ENCODE peak calls at places on chromosomes 1 and 21, in ten cellular contexts. K is mesendoderm; L is naive thymus-derived CD4-positive, alpha-beta T cell; N is fibroblast of lung; I is left lung; J is PC-3; X is kidney; V is left ventricle myocardium inferior; P is heart left ventricle; W is MM.1S. B is an unnamed sample.

GRCh38 chr1:1150100-1150499 is 23.6 kb upstream of the TTLL10 start:
- DNase-seq in K (no peak), L (no peak), N (no peak), I (no peak), J (peak; percentile 51), X (no peak), V (no peak), P (no peak), W (no peak), B (no peak)

GRCh38 chr1:168317309-168317708 is 36.6 kb downstream of the TBX19 start:
- DNase-seq in K (no peak), L (no peak), N (no peak), I (no peak), J (peak; percentile 26), X (no peak), V (no peak), P (no peak), W (peak; percentile 94), B (no peak)

GRCh38 chr1:162878000-162878596 is 17.1 kb upstream of the CCDC190 start:
- DNase-seq in K (peak; percentile 85), L (no peak), N (peak; percentile 86), I (no peak), J (peak; percentile 93), X (no peak), V (peak; percentile 22), P (peak; percentile 47), W (peak; percentile 76), B (peak; percentile 60)

GRCh38 chr1:61687901-61688300 is 37.0 kb downstream of the TM2D1 start:
- DNase-seq in K (no peak), L (no peak), N (no peak), I (no peak), J (peak; percentile 14), X (no peak), V (no peak), P (no peak), W (no peak), B (peak; percentile 80)

GRCh38 chr1:200342511-200343400 is 67.1 kb downstream of the ZNF281 start:
- DNase-seq in K (no peak), L (no peak), N (peak; percentile 79), I (no peak), J (peak; percentile 77), X (no peak), V (no peak), P (no peak), W (no peak), B (no peak)

GRCh38 chr21:41665766-41666595 is 100.9 kb downstream of the RIPK4 start:
- DNase-seq in K (no peak), L (no peak), N (no peak), I (no peak), J (no peak), X (no peak), V (no peak), P (no peak), W (no peak), B (no peak)

GRCh38 chr1:23478896-23479790 is 4.8 kb downstream of the ASAP3 start:
- DNase-seq in K (no peak), L (no peak), N (peak; percentile 91), I (peak; percentile 77), J (peak; percentile 50), X (peak; percentile 92), V (peak; percentile 87), P (peak; percentile 77), W (no peak), B (no peak)

GRCh38 chr21:42695324-42696025 is 42.1 kb downstream of the PDE9A start:
- DNase-seq in K (no peak), L (no peak), N (peak; percentile 68), I (no peak), J (peak; percentile 32), X (no peak), V (no peak), P (peak; percentile 37), W (no peak), B (peak; percentile 24)

GRCh38 chr1:50416553-50417453 is 6.4 kb downstream of the DMRTA2 start:
- DNase-seq in K (peak; percentile 85), L (no peak), N (no peak), I (no peak), J (no peak), X (no peak), V (no peak), P (no peak), W (no peak), B (no peak)
- H3K27ac ChIP-seq in K (no peak overlapping the region), L (no peak overlapping the region), N (no peak overlapping the region), I (no peak overlapping the region), J (no peak overlapping the region), X (no peak overlapping the region), V (no peak overlapping the region), P (no peak overlapping the region), W (no peak overlapping the region), B (no peak overlapping the region)

GRCh38 chr1:151403612-151404011 is 4.2 kb downstream of the PSMB4 start:
- DNase-seq in K (no peak), L (no peak), N (no peak), I (no peak), J (no peak), X (no peak), V (no peak), P (no peak), W (no peak), B (no peak)

GRCh38 chr1:151399890-151400235 is 490 bp downstream of the PSMB4 start:
- DNase-seq in K (peak; percentile 58), L (no peak), N (peak; percentile 23), I (no peak), J (no peak), X (no peak), V (no peak), P (no peak), W (peak; percentile 35), B (no peak)

GRCh38 chr1:151401860-151402259 is 2.5 kb downstream of the PSMB4 start:
- DNase-seq in K (no peak), L (no peak), N (no peak), I (no peak), J (no peak), X (no peak), V (no peak), P (no peak), W (no peak), B (no peak)

GRCh38 chr1:151402764-151403163 is 3.4 kb downstream of the PSMB4 start:
- DNase-seq in K (no peak), L (no peak), N (no peak), I (no peak), J (no peak), X (no peak), V (no peak), P (no peak), W (no peak), B (no peak)

DNA sequence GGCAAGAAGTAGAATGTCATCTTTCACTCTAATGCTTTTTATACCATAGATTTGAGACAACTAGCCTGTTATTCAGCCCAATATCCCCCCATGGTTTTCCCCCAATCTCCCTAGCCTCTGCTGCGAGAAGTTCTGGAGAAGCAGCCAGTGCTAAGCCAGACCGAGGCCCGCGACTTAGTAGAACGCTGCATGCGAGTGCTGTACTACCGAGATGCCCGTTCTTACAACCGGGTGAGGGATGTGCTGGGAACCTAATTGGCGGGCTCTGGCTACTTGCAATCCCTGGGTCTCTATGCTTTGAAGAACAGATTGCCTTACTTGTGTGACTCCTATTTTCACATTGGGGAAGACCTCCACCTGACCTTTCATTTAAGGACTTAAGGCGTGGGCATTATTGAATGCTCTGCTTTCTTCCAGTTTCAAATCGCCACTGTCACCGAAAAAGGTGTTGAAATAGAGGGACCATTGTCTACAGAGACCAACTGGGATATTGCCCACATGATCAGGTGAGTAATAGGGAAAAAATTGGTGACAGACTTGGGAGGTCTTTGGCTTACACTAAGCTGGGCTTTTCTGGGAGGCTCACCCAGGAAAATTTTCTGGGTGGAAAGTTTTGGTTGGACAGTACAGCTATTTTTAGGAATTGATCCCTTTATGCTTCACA is 1.9 kb downstream of the PSMB4 start:
- DNase-seq in K (no peak), L (no peak), N (no peak), I (no peak), J (peak; percentile 24), X (no peak), V (no peak), P (no peak), W (no peak), B (no peak)
- H3K4me1 ChIP-seq in K (peaks cover 8% of the 10 kb centered on the region), L (peaks cover 13% of the 10 kb centered on the region), N (peaks cover 8% of the 10 kb centered on the region), I (peaks cover 9% of the 10 kb centered on the region), J (peaks cover 13% of the 10 kb centered on the region), X (peaks cover 7% of the 10 kb centered on the region), V (peaks cover 31% of the 10 kb centered on the region), P (peaks cover 13% of the 10 kb centered on the region), W (peaks cover 16% of the 10 kb centered on the region), B (peaks cover 3% of the 10 kb centered on the region)

DNA sequence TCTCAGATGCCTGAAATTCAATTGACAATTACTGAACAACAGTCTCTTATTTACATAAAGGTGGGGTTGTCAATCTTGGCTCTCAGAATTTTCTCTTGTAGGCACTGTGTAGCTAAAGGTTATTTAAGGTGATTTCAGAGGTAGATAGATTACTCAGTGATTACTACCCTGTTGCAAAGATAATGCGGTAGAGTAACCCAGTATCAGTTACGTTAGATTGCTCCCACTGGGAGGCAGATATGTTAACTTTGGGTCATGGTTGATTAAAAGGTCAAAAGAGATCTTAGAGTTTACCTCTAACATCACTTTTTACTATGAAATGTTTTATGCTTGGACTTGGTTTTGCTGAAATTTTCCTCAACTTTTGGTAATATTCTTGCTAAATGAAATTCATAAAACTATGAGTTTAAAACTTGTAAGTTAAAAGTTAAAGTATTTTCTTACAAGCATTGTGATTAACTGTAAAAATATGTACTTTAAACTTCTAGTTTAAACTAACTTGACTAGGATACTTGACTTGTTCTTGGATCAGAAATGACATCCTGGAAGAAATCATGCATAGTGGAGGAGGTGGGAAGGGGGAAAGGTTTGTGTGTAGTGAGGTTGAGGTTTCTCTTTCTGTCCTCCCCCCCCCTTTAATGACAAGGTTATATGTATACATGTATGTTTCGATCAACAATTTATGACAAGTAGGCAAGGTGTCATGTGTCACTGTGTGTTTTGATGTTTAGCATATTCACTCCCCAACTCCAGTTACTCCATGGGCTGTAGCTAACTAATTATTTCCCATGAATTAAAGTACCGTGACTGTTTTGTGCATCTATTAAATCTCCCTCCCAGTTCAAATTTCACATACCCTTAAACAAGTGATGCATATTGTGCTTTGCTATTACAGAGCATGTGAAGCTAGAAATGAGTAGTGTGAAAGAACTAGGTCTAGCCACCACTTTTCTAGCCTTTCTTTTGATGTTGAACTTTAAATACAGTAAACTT is 2.9 kb downstream of the LAMC1 start:
- DNase-seq in K (peak; percentile 84), L (no peak), N (peak; percentile 43), I (no peak), J (peak; percentile 35), X (no peak), V (no peak), P (no peak), W (no peak), B (peak; percentile 50)
- H3K27ac ChIP-seq in K (no peak overlapping the region), L (no peak overlapping the region), N (peak overlapping the region; percentile 76), I (peak overlapping the region; percentile 99), J (peak overlapping the region; percentile 100), X (no peak overlapping the region), V (peak overlapping the region; percentile 98), P (peak overlapping the region; percentile 100), W (no peak overlapping the region), B (peak overlapping the region; percentile 61)

GRCh38 chr1:41365320-41365633 is 4.0 kb downstream of the FOXO6 start:
- DNase-seq in K (no peak), L (no peak), N (no peak), I (no peak), J (no peak), X (no peak), V (no peak), P (no peak), W (no peak), B (no peak)

GRCh38 chr1:41365772-41366427 is 4.7 kb downstream of the FOXO6 start:
- DNase-seq in K (peak; percentile 40), L (no peak), N (no peak), I (no peak), J (no peak), X (no peak), V (no peak), P (no peak), W (no peak), B (no peak)

GRCh38 chr1:41367102-41367537 is 5.9 kb downstream of the FOXO6 start:
- DNase-seq in K (no peak), L (no peak), N (no peak), I (no peak), J (no peak), X (no peak), V (no peak), P (no peak), W (no peak), B (no peak)

GRCh38 chr1:41368384-41368783 is 7.2 kb downstream of the FOXO6 start:
- DNase-seq in K (no peak), L (no peak), N (no peak), I (no peak), J (no peak), X (no peak), V (no peak), P (no peak), W (no peak), B (no peak)

GRCh38 chr1:41366428-41367101 is 5.3 kb downstream of the FOXO6 start:
- DNase-seq in K (no peak), L (peak; percentile 50), N (no peak), I (no peak), J (no peak), X (no peak), V (no peak), P (no peak), W (no peak), B (no peak)
- H3K4me1 ChIP-seq in K (peaks cover 10% of the 10 kb centered on the region), L (no peaks in the 10 kb centered on the region), N (no peaks in the 10 kb centered on the region), I (peaks cover 18% of the 10 kb centered on the region), J (peaks cover 11% of the 10 kb centered on the region), X (no peaks in the 10 kb centered on the region), V (peaks cover 65% of the 10 kb centered on the region), P (peaks cover 48% of the 10 kb centered on the region), W (no peaks in the 10 kb centered on the region), B (no peaks in the 10 kb centered on the region)